ENCODE peak calls at places on chromosomes 2 and 18, in four cellular contexts. E is right lobe of liver, W is prostate gland, D is HCT116. A is an unnamed sample.

GRCh38 chr18:67520276-67521035 is 3.9 kb upstream of the DSEL start:
- DNase-seq in E (no peak), D (no peak), W (no peak), A (no peak)

GRCh38 chr2:121351521-121352318 is 66.7 kb upstream of the TFCP2L1 start:
- DNase-seq in W (no peak), D (no peak), E (no peak), A (no peak)

GRCh38 chr2:219533930-219534661 is 9.5 kb downstream of the CHPF start:
- DNase-seq in E (no peak), W (no peak), D (no peak), A (no peak)

GRCh38 chr2:101307503-101307902 is 998 bp downstream of the RNF149 start:
- DNase-seq in W (no peak), D (no peak), E (no peak), A (no peak)

GRCh38 chr18:58361212-58361611 is 267.7 kb downstream of the ALPK2 start:
- DNase-seq in W (no peak), E (no peak), D (no peak), A (no peak)

GRCh38 chr2:168521342-168521741 is 65.3 kb downstream of the CERS6 start:
- DNase-seq in D (no peak), W (no peak), E (no peak), A (peak)

GRCh38 chr2:66439291-66440010 is 4.5 kb downstream of the MEIS1 start:
- DNase-seq in W (no peak), D (no peak), E (peak), A (no peak)

GRCh38 chr2:229118336-229118735 is 152.8 kb downstream of the PID1 start:
- DNase-seq in E (no peak), D (no peak), W (no peak), A (no peak)

GRCh38 chr2:71614976-71615768 is 161.8 kb downstream of the DYSF start:
- DNase-seq in W (no peak), E (peak), D (no peak), A (peak)

GRCh38 chr2:222241054-222241453 is 57.7 kb downstream of the PAX3 start:
- DNase-seq in E (no peak), W (no peak), D (no peak), A (no peak)

GRCh38 chr18:43303376-43303775 is 26.1 kb upstream of the SYT4 start:
- DNase-seq in D (no peak), E (no peak), W (no peak), A (no peak)

GRCh38 chr2:218828477-218828778 is 3.2 kb downstream of the PRKAG3 start:
- DNase-seq in E (no peak), W (no peak), D (no peak), A (no peak)

GRCh38 chr2:190869721-190870120 is 10.9 kb upstream of the GLS start:
- DNase-seq in E (no peak), D (no peak), W (no peak), A (no peak)

GRCh38 chr18:37567994-37568359 is 2.4 kb upstream of the CELF4 start:
- DNase-seq in W (no peak), D (no peak), E (no peak), A (no peak)

GRCh38 chr2:106294182-106294581 is 100.1 kb upstream of the UXS1 start:
- DNase-seq in D (no peak), E (no peak), W (no peak), A (no peak)

GRCh38 chr18:460791-461190 is 39.7 kb downstream of the COLEC12 start:
- DNase-seq in W (no peak), D (no peak), E (no peak), A (no peak)

GRCh38 chr2:152523091-152523490 is 188.1 kb downstream of the FMNL2 start:
- DNase-seq in E (no peak), W (no peak), D (no peak), A (no peak)

GRCh38 chr2:241788135-241788534 is 11.5 kb downstream of the GAL3ST2 start:
- DNase-seq in D (no peak), W (no peak), E (no peak), A (no peak)

GRCh38 chr2:200747668-200748618 is 63.8 kb upstream of the BZW1 start:
- DNase-seq in E (peak), D (no peak), W (peak), A (peak)

GRCh38 chr18:9221040-9221439 is 84.5 kb downstream of the ANKRD12 start:
- DNase-seq in E (no peak), W (no peak), D (no peak), A (no peak)

GRCh38 chr2:122028371-122029102 is 273.1 kb downstream of the TSN start:
- DNase-seq in W (no peak), D (no peak), E (no peak), A (no peak)

GRCh38 chr2:158325031-158325781 is 131.3 kb downstream of the CCDC148 start:
- DNase-seq in D (no peak), W (no peak), E (no peak), A (no peak)

GRCh38 chr2:231260442-231260841 is 62.0 kb downstream of the ARMC9 start:
- DNase-seq in E (no peak), W (no peak), D (no peak), A (no peak)

GRCh38 chr2:173963323-173963816 is 1.8 kb downstream of the SP3 start:
- DNase-seq in E (no peak), D (no peak), W (no peak), A (peak)

GRCh38 chr2:133886735-133887675 is 318.7 kb upstream of the NCKAP5 start:
- DNase-seq in E (peak), W (peak), D (peak), A (peak)

GRCh38 chr2:31931916-31932315 is 78.9 kb downstream of the MEMO1 start:
- DNase-seq in E (no peak), W (no peak), D (no peak), A (no peak)

GRCh38 chr2:226423498-226423960 is 376.1 kb downstream of the IRS1 start:
- DNase-seq in W (peak), D (no peak), E (no peak), A (no peak)

GRCh38 chr18:67783215-67783946 is 266.9 kb upstream of the DSEL start:
- DNase-seq in D (no peak), E (no peak), W (no peak), A (no peak)

GRCh38 chr2:170362895-170363582 is 185.1 kb downstream of the MYO3B start:
- DNase-seq in E (no peak), D (no peak), W (no peak), A (no peak)

GRCh38 chr2:75053484-75054112 is 95.2 kb downstream of the POLE4 start:
- DNase-seq in D (peak), W (peak), E (no peak), A (peak)

GRCh38 chr2:109497447-109497846 is 116.3 kb downstream of the SEPTIN10 start:
- DNase-seq in D (no peak), W (no peak), E (no peak), A (no peak)

GRCh38 chr2:28343184-28343942 is 49.3 kb upstream of the FOSL2 start:
- DNase-seq in W (no peak), D (no peak), E (no peak), A (no peak)

GRCh38 chr2:142871396-142871795 is 6.1 kb upstream of the KYNU start:
- DNase-seq in D (no peak), W (no peak), E (no peak), A (no peak)

GRCh38 chr18:36321636-36322407 is 24.3 kb downstream of the FHOD3 start:
- DNase-seq in W (no peak), D (no peak), E (no peak), A (no peak)

GRCh38 chr2:237073552-237073951 is 12.1 kb upstream of the COPS8 start:
- DNase-seq in D (no peak), E (no peak), W (no peak), A (no peak)

GRCh38 chr18:45662468-45662867 is 47.2 kb downstream of the SLC14A2 start:
- DNase-seq in D (no peak), W (no peak), E (no peak), A (no peak)

GRCh38 chr18:53147472-53147871 is 807.5 kb downstream of the DCC start:
- DNase-seq in E (no peak), D (no peak), W (no peak), A (no peak)

GRCh38 chr18:53148056-53148574 is 808.1 kb downstream of the DCC start:
- DNase-seq in D (no peak), W (no peak), E (no peak), A (no peak)

GRCh38 chr18:53152478-53152877 is 812.5 kb downstream of the DCC start:
- DNase-seq in W (no peak), D (no peak), E (no peak), A (no peak)

GRCh38 chr18:53153800-53154199 is 813.8 kb downstream of the DCC start:
- DNase-seq in W (no peak), D (no peak), E (no peak), A (no peak)

DNA sequence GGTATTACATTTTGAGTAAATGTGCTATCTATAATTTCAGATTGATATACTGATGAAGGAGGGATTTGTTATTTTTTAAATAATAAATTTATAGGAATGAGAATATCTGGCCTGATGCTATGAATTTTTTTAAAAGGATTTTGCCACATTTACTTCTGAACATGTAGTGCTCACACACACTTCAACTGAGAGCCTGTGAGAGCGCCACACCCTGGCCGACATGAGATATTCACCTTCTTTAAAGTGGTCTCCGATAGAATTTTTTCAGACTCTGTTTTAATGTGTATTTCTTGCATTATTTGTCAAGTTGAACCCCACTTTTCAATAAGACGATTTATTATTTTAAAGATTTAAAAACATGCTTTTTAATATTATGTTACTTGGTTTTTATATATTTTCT is 813.3 kb downstream of the DCC start:
- DNase-seq in D (no peak), E (no peak), W (no peak), A (peak)
- TF ChIP-seq CTCF in D (peak), E (no peak), W (no peak), A (peak)

DNA sequence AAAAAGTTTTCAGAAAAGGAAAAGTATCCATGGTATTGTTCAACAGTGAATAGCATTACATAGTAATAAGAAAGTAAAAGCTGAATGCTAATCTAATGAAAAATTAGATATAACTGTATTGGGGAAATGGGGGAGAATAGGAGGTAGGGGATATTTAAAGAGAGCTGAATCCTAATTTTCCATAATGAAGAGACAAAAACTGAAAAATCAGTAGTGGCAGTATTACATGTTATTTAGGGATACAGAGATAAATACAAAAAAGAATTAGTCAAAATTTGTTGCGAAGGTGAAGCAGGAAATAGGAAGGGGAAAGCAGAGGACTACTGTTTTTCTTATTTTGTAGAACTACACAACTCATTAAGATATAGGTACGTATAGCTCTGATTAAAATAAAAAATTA is 9.1 kb downstream of the TANK start:
- DNase-seq in W (no peak), E (no peak), D (no peak), A (no peak)
- H3K4me3 ChIP-seq in W (no peak), E (no peak), D (no peak), A (no peak)

GRCh38 chr2:8554296-8554806 is 127.5 kb upstream of the ID2 start:
- DNase-seq in E (no peak), W (no peak), D (no peak), A (no peak)

GRCh38 chr2:8552264-8552913 is 129.5 kb upstream of the ID2 start:
- DNase-seq in W (no peak), E (no peak), D (no peak), A (no peak)

GRCh38 chr2:8553643-8554042 is 128.2 kb upstream of the ID2 start:
- DNase-seq in W (no peak), D (no peak), E (no peak), A (no peak)

GRCh38 chr2:8558096-8558495 is 123.8 kb upstream of the ID2 start:
- DNase-seq in E (no peak), D (no peak), W (no peak), A (no peak)

DNA sequence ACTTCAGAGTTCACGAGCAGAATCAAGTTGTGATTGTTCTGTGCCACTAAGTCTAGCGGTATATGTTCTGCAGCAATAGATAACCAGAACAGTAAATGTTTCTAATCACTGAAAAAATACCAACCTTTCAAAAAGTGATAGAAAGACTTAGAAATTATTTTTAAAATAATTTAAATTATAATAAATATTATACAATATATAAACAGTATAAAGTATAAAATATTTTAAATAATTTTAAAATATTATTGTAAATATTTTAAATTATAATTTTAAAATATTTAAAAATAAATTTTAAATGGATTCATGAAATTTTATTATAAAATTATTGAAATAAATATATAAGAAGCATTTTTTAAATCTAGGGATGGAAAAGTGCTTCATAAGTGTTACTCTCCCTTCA is 126.3 kb upstream of the ID2 start:
- DNase-seq in D (no peak), W (no peak), E (no peak), A (no peak)
- TF ChIP-seq POLR2A in D (no peak), W (no peak), E (no peak), A (no peak)

GRCh38 chr18:32470136-32470712 is 458 bp downstream of the GAREM1 start:
- DNase-seq in W (peak), D (no peak), E (peak), A (peak)

GRCh38 chr18:32468147-32468845 is 2.4 kb downstream of the GAREM1 start:
- DNase-seq in D (no peak), W (no peak), E (no peak), A (no peak)

GRCh38 chr18:32470713-32471633 is at the start of gene GAREM1:
- DNase-seq in W (peak), E (peak), D (peak), A (peak)

GRCh38 chr18:32469691-32470131 is 971 bp downstream of the GAREM1 start:
- DNase-seq in E (no peak), W (no peak), D (no peak), A (no peak)

GRCh38 chr18:32469190-32469611 is 1.5 kb downstream of the GAREM1 start:
- DNase-seq in W (peak), E (peak), D (peak), A (peak)
- TF ChIP-seq CTCF in W (peak), E (peak), D (peak), A (no peak)

DNA sequence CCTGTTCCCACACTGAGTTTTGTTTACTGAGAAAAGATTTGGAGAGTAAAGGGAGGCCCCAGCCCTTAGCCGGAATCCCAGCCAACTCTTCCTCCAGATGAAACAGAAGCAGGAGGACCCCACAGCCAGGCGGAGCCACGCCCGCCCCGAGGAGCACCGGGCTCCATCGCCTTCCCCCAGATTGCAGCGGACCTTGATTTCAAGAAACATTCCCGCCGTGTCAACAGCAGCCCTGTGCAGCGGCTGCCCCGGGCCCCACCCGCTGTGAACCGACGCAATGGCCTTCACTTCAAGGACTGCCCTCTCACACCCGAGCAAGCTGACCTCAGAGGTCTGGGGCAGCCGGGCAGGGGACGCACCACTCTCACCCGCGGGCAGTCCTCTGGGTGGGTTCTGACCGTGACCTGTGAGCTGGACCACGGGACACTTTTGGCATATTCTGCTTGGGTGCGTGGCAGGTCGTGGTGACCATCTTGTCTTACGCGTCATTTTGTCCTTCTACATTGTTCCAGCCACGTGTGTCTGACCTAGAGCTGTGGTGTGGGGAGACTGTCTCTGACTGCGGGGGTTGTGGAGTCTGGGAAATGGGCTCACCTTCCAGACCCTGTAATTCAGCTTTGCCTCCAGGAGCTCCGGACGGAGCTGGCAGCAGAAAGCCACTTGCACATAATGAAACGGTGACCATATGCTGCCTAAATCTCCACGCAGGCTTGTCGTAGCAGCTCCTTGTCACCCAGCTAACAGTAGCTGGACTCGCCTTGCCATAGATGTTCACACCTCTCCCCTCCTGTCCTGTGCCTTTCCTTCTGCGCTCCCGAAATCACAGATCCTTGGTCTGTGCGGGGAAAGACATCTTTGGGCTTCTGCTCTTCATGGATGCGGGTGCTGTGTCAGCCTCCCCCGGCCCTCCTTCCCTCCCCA is 32.0 kb upstream of the INHBB start:
- DNase-seq in D (no peak), E (peak), W (peak), A (peak)
- H3K4me3 ChIP-seq in D (no peak), E (peak), W (peak), A (peak)

DNA sequence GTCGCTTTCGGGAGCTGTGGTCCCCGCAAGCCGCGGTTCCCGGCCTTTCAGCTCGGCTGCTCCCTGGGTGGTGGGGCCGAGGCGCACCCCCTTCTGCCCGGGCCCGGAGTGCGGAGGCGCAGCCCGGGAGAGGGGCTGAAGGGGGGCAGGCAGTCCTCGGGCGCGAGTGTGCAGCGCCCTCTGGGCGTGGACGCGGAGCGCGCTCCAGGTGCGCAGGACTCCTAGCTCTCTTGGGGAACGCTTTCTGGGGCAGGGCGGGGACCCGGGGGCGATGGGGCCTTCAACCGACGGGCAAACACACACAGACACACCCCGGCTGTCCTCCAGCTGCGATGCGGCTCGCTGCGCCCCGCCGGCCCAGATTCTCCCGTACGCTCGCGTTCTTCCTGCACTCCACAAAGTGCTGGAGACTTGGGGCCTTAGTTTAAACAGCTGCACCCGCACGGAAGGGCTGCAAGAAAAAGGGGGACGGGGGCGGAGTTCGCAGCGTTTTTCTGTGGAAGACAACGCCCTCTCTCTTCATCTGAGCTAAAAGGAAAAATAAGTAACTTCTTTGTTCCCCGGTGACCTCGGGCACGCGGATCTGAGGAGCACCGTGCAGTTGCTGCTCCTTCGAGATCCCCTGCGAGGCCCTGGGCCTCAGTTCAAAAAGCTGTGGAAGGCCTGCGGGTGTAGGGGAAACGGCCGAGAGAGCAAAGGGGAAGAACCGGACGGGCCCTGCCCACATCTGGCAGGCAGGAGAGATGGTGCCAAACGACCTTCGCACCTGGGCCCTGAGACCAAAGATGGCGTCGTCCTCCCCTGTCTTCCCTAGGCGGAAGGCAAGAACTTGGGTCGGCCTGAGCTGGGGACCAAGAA is 593 bp upstream of the SDC1 start:
- DNase-seq in W (peak), D (peak), E (peak), A (peak)
- TF ChIP-seq POLR2A in W (peak), D (no peak), E (no peak), A (no peak)

GRCh38 chr2:48018480-48018879 is 112.2 kb upstream of the FBXO11 start:
- DNase-seq in W (no peak), E (no peak), D (no peak), A (no peak)

GRCh38 chr2:48017136-48017535 is 110.8 kb upstream of the FBXO11 start:
- DNase-seq in D (no peak), W (no peak), E (no peak), A (no peak)

GRCh38 chr2:48016620-48017019 is 110.3 kb upstream of the FBXO11 start:
- DNase-seq in W (no peak), D (peak), E (no peak), A (no peak)
- TF ChIP-seq CTCF in W (no peak), D (peak), E (no peak), A (peak)

GRCh38 chr18:62384610-62385097 is 59.5 kb downstream of the TNFRSF11A start:
- DNase-seq in E (no peak), D (no peak), W (no peak), A (peak)

GRCh38 chr18:62387257-62387656 is 62.1 kb downstream of the TNFRSF11A start:
- DNase-seq in D (no peak), E (no peak), W (no peak), A (no peak)

GRCh38 chr18:62386616-62387015 is 61.5 kb downstream of the TNFRSF11A start:
- DNase-seq in E (no peak), W (no peak), D (no peak), A (no peak)

GRCh38 chr18:62386091-62386490 is 61.0 kb downstream of the TNFRSF11A start:
- DNase-seq in D (no peak), W (no peak), E (no peak), A (no peak)

GRCh38 chr18:62384068-62384467 is 59.0 kb downstream of the TNFRSF11A start:
- DNase-seq in E (no peak), D (no peak), W (no peak), A (no peak)
- H3K4me3 ChIP-seq in E (no peak), D (no peak), W (no peak), A (no peak)